ENCODE peak calls at places on chromosome 12, in eight cellular contexts. One of them, this sample, is unnamed.

GRCh38 chr12:92121826-92122225 is 23.8 kb downstream of the BTG1 start:
- DNase-seq in neural crest cell: no peak
- DNase-seq in HepG2: no peak
- DNase-seq in transverse colon: no peak
- DNase-seq in mesothelial cell of epicardium: no peak
- DNase-seq in foreskin fibroblast: no peak
- DNase-seq in GM12865: no peak
- DNase-seq in fibroblast of pulmonary artery: no peak
- DNase-seq in this sample: no peak

GRCh38 chr12:30795410-30795659 is 40.6 kb upstream of the CAPRIN2 start:
- DNase-seq in mesothelial cell of epicardium: no peak
- DNase-seq in GM12865: no peak
- DNase-seq in foreskin fibroblast: no peak
- DNase-seq in transverse colon: no peak
- DNase-seq in fibroblast of pulmonary artery: no peak
- DNase-seq in neural crest cell: no peak
- DNase-seq in HepG2: no peak
- DNase-seq in this sample: no peak

GRCh38 chr12:119804011-119804641 is 73.0 kb downstream of the CIT start:
- DNase-seq in fibroblast of pulmonary artery: peak; percentile 64
- DNase-seq in mesothelial cell of epicardium: peak; percentile 27
- DNase-seq in transverse colon: no peak
- DNase-seq in foreskin fibroblast: peak; percentile 91
- DNase-seq in neural crest cell: peak; percentile 50
- DNase-seq in GM12865: peak; percentile 17
- DNase-seq in HepG2: peak; percentile 54
- DNase-seq in this sample: peak; percentile 63

GRCh38 chr12:3700861-3701260 is 52.0 kb downstream of the CRACR2A start:
- DNase-seq in fibroblast of pulmonary artery: peak; percentile 63
- DNase-seq in HepG2: no peak
- DNase-seq in mesothelial cell of epicardium: no peak
- DNase-seq in neural crest cell: no peak
- DNase-seq in GM12865: no peak
- DNase-seq in transverse colon: no peak
- DNase-seq in foreskin fibroblast: peak; percentile 75
- DNase-seq in this sample: no peak

GRCh38 chr12:41919526-41920305 is 225.0 kb downstream of the GXYLT1 start:
- DNase-seq in neural crest cell: no peak
- DNase-seq in GM12865: no peak
- DNase-seq in mesothelial cell of epicardium: no peak
- DNase-seq in transverse colon: no peak
- DNase-seq in HepG2: no peak
- DNase-seq in fibroblast of pulmonary artery: no peak
- DNase-seq in foreskin fibroblast: no peak
- DNase-seq in this sample: no peak

GRCh38 chr12:100987552-100988277 is 193.1 kb downstream of the ANO4 start:
- DNase-seq in HepG2: peak; percentile 20
- DNase-seq in fibroblast of pulmonary artery: peak; percentile 62
- DNase-seq in neural crest cell: peak; percentile 8
- DNase-seq in GM12865: peak; percentile 91
- DNase-seq in transverse colon: no peak
- DNase-seq in foreskin fibroblast: peak; percentile 66
- DNase-seq in mesothelial cell of epicardium: no peak
- DNase-seq in this sample: no peak

GRCh38 chr12:32499048-32499447 is 99.7 kb downstream of the FGD4 start:
- DNase-seq in neural crest cell: no peak
- DNase-seq in GM12865: no peak
- DNase-seq in foreskin fibroblast: no peak
- DNase-seq in fibroblast of pulmonary artery: no peak
- DNase-seq in transverse colon: no peak
- DNase-seq in mesothelial cell of epicardium: no peak
- DNase-seq in HepG2: no peak
- DNase-seq in this sample: no peak

GRCh38 chr12:2183556-2184541 is 131.1 kb downstream of the CACNA1C start:
- DNase-seq in GM12865: no peak
- DNase-seq in neural crest cell: no peak
- DNase-seq in HepG2: peak; percentile 11
- DNase-seq in fibroblast of pulmonary artery: peak; percentile 40
- DNase-seq in foreskin fibroblast: peak; percentile 85
- DNase-seq in mesothelial cell of epicardium: no peak
- DNase-seq in transverse colon: no peak
- DNase-seq in this sample: no peak

GRCh38 chr12:104547239-104547638 is 90.5 kb downstream of the CHST11 start:
- DNase-seq in GM12865: no peak
- DNase-seq in HepG2: no peak
- DNase-seq in foreskin fibroblast: no peak
- DNase-seq in neural crest cell: no peak
- DNase-seq in mesothelial cell of epicardium: no peak
- DNase-seq in transverse colon: no peak
- DNase-seq in fibroblast of pulmonary artery: no peak
- DNase-seq in this sample: peak; percentile 53

GRCh38 chr12:114335607-114336006 is 70.3 kb downstream of the TBX5 start:
- DNase-seq in transverse colon: no peak
- DNase-seq in HepG2: no peak
- DNase-seq in GM12865: no peak
- DNase-seq in neural crest cell: no peak
- DNase-seq in fibroblast of pulmonary artery: no peak
- DNase-seq in mesothelial cell of epicardium: no peak
- DNase-seq in foreskin fibroblast: no peak
- DNase-seq in this sample: no peak

GRCh38 chr12:108842364-108842763 is 15.0 kb downstream of the SSH1 start:
- DNase-seq in GM12865: no peak
- DNase-seq in transverse colon: no peak
- DNase-seq in mesothelial cell of epicardium: no peak
- DNase-seq in foreskin fibroblast: no peak
- DNase-seq in neural crest cell: no peak
- DNase-seq in HepG2: no peak
- DNase-seq in fibroblast of pulmonary artery: no peak
- DNase-seq in this sample: no peak

GRCh38 chr12:12540261-12541013 is 22.2 kb downstream of the DUSP16 start:
- DNase-seq in fibroblast of pulmonary artery: no peak
- DNase-seq in transverse colon: no peak
- DNase-seq in foreskin fibroblast: no peak
- DNase-seq in neural crest cell: no peak
- DNase-seq in mesothelial cell of epicardium: no peak
- DNase-seq in GM12865: peak; percentile 56
- DNase-seq in HepG2: no peak
- DNase-seq in this sample: no peak

GRCh38 chr12:104050436-104050835 is 449 bp upstream of the GLT8D2 start:
- DNase-seq in mesothelial cell of epicardium: no peak
- DNase-seq in HepG2: no peak
- DNase-seq in neural crest cell: no peak
- DNase-seq in foreskin fibroblast: peak; percentile 49
- DNase-seq in fibroblast of pulmonary artery: no peak
- DNase-seq in transverse colon: no peak
- DNase-seq in GM12865: no peak
- DNase-seq in this sample: no peak

GRCh38 chr12:118432812-118433540 is 56.6 kb downstream of the SUDS3 start:
- DNase-seq in mesothelial cell of epicardium: no peak
- DNase-seq in foreskin fibroblast: peak; percentile 33
- DNase-seq in GM12865: no peak
- DNase-seq in fibroblast of pulmonary artery: no peak
- DNase-seq in transverse colon: peak; percentile 12
- DNase-seq in HepG2: peak; percentile 9
- DNase-seq in neural crest cell: no peak
- DNase-seq in this sample: no peak

GRCh38 chr12:56362130-56363059 is at the start of gene APOF:
- DNase-seq in transverse colon: no peak
- DNase-seq in GM12865: no peak
- DNase-seq in foreskin fibroblast: no peak
- DNase-seq in HepG2: peak; percentile 92
- DNase-seq in mesothelial cell of epicardium: no peak
- DNase-seq in neural crest cell: no peak
- DNase-seq in fibroblast of pulmonary artery: no peak
- DNase-seq in this sample: no peak

GRCh38 chr12:56361487-56362129 is 1.0 kb downstream of the APOF start:
- DNase-seq in fibroblast of pulmonary artery: no peak
- DNase-seq in mesothelial cell of epicardium: no peak
- DNase-seq in transverse colon: no peak
- DNase-seq in GM12865: no peak
- DNase-seq in foreskin fibroblast: no peak
- DNase-seq in neural crest cell: no peak
- DNase-seq in HepG2: no peak
- DNase-seq in this sample: no peak

GRCh38 chr12:56358836-56359532 is 923 bp downstream of the STAT2 start:
- DNase-seq in neural crest cell: no peak
- DNase-seq in GM12865: peak; percentile 73
- DNase-seq in HepG2: no peak
- DNase-seq in mesothelial cell of epicardium: no peak
- DNase-seq in transverse colon: peak; percentile 24
- DNase-seq in foreskin fibroblast: peak; percentile 83
- DNase-seq in fibroblast of pulmonary artery: peak; percentile 83
- DNase-seq in this sample: no peak

GRCh38 chr12:56359851-56360767 is at the start of gene STAT2:
- DNase-seq in transverse colon: peak; percentile 99
- DNase-seq in GM12865: peak; percentile 100
- DNase-seq in mesothelial cell of epicardium: peak; percentile 95
- DNase-seq in foreskin fibroblast: peak; percentile 100
- DNase-seq in fibroblast of pulmonary artery: peak; percentile 100
- DNase-seq in neural crest cell: peak; percentile 96
- DNase-seq in HepG2: peak; percentile 98
- DNase-seq in this sample: peak; percentile 100
- TF ChIP-seq CTCF in transverse colon: no peak
- TF ChIP-seq CTCF in GM12865: no peak
- TF ChIP-seq CTCF in mesothelial cell of epicardium: no peak
- TF ChIP-seq CTCF in foreskin fibroblast: no peak
- TF ChIP-seq CTCF in fibroblast of pulmonary artery: no peak
- TF ChIP-seq CTCF in neural crest cell: no peak
- TF ChIP-seq CTCF in HepG2: no peak
- TF ChIP-seq CTCF in this sample: peak; percentile 12

GRCh38 chr12:98549371-98550110 is 34.2 kb downstream of the TMPO start:
- DNase-seq in GM12865: no peak
- DNase-seq in HepG2: no peak
- DNase-seq in foreskin fibroblast: no peak
- DNase-seq in fibroblast of pulmonary artery: no peak
- DNase-seq in mesothelial cell of epicardium: no peak
- DNase-seq in neural crest cell: no peak
- DNase-seq in transverse colon: no peak
- DNase-seq in this sample: no peak
- TF ChIP-seq CTCF in GM12865: no peak
- TF ChIP-seq CTCF in HepG2: no peak
- TF ChIP-seq CTCF in foreskin fibroblast: no peak
- TF ChIP-seq CTCF in fibroblast of pulmonary artery: no peak
- TF ChIP-seq CTCF in mesothelial cell of epicardium: no peak
- TF ChIP-seq CTCF in neural crest cell: no peak
- TF ChIP-seq CTCF in transverse colon: no peak
- TF ChIP-seq CTCF in this sample: no peak

GRCh38 chr12:49491823-49492222 is 47.0 kb upstream of the KCNH3 start:
- DNase-seq in fibroblast of pulmonary artery: peak; percentile 61
- DNase-seq in foreskin fibroblast: no peak
- DNase-seq in transverse colon: no peak
- DNase-seq in HepG2: no peak
- DNase-seq in neural crest cell: no peak
- DNase-seq in mesothelial cell of epicardium: no peak
- DNase-seq in GM12865: no peak
- DNase-seq in this sample: no peak

GRCh38 chr12:49487605-49488004 is 51.2 kb upstream of the KCNH3 start:
- DNase-seq in mesothelial cell of epicardium: no peak
- DNase-seq in fibroblast of pulmonary artery: no peak
- DNase-seq in foreskin fibroblast: no peak
- DNase-seq in transverse colon: no peak
- DNase-seq in GM12865: no peak
- DNase-seq in neural crest cell: no peak
- DNase-seq in HepG2: no peak
- DNase-seq in this sample: no peak

GRCh38 chr12:49489154-49489553 is 49.7 kb upstream of the KCNH3 start:
- DNase-seq in foreskin fibroblast: no peak
- DNase-seq in HepG2: no peak
- DNase-seq in transverse colon: no peak
- DNase-seq in fibroblast of pulmonary artery: no peak
- DNase-seq in mesothelial cell of epicardium: no peak
- DNase-seq in neural crest cell: no peak
- DNase-seq in GM12865: no peak
- DNase-seq in this sample: no peak

GRCh38 chr12:49489720-49490119 is 49.1 kb upstream of the KCNH3 start:
- DNase-seq in mesothelial cell of epicardium: no peak
- DNase-seq in GM12865: no peak
- DNase-seq in transverse colon: no peak
- DNase-seq in neural crest cell: no peak
- DNase-seq in foreskin fibroblast: peak; percentile 42
- DNase-seq in HepG2: no peak
- DNase-seq in fibroblast of pulmonary artery: peak; percentile 91
- DNase-seq in this sample: no peak
- TF ChIP-seq CTCF in mesothelial cell of epicardium: no peak
- TF ChIP-seq CTCF in GM12865: no peak
- TF ChIP-seq CTCF in transverse colon: no peak
- TF ChIP-seq CTCF in neural crest cell: no peak
- TF ChIP-seq CTCF in foreskin fibroblast: no peak
- TF ChIP-seq CTCF in HepG2: no peak
- TF ChIP-seq CTCF in fibroblast of pulmonary artery: peak; percentile 47
- TF ChIP-seq CTCF in this sample: no peak

DNA sequence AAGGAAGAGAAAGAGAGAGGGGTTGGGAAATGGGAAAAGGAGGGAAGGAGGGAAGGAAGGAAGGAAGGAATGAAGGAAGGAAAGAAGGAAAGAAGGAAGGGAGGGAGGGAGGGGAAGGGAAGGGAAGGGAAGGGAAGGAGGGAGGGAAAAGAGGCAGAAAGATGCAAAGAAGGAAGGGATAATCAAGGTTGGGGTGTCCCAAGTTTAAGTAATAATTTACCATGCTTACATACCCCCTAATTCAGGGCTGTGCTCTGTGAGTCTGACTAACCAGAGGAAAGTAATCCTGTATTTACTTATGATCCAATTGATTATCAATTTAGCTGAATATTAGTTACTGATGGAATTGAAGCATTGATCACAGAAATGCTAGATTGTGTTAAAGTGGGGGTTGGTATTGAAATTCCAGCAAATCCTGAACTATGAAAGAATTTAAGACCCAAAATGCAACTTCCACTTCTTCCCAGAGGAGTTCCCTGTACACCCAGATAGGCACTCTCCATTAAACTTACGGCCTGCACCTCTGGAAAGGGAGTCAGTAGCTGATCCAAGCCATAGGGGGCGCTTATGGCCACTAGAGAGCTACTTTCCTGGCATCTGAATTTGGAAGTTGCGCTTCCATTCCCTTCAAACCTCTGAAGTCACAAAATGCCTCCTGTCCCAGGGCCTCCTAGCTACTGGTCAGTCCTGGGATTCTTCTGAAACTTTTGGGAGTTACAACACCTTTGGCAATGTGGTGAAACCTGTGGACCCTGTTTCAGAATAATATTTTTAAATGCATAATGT is 162.7 kb upstream of the PWP1 start:
- DNase-seq in transverse colon: no peak
- DNase-seq in fibroblast of pulmonary artery: no peak
- DNase-seq in GM12865: no peak
- DNase-seq in neural crest cell: peak; percentile 2
- DNase-seq in mesothelial cell of epicardium: no peak
- DNase-seq in HepG2: peak; percentile 20
- DNase-seq in foreskin fibroblast: no peak
- DNase-seq in this sample: no peak
- TF ChIP-seq CTCF in transverse colon: no peak
- TF ChIP-seq CTCF in fibroblast of pulmonary artery: peak; percentile 16
- TF ChIP-seq CTCF in GM12865: peak; percentile 12
- TF ChIP-seq CTCF in neural crest cell: peak; percentile 42
- TF ChIP-seq CTCF in mesothelial cell of epicardium: no peak
- TF ChIP-seq CTCF in HepG2: peak; percentile 45
- TF ChIP-seq CTCF in foreskin fibroblast: no peak
- TF ChIP-seq CTCF in this sample: no peak